ENCODE peak calls at places on chromosomes 12 and 14, in nine cellular contexts. One of them, this sample, is unnamed.

GRCh38 chr14:73829526-73830431 is 21.9 kb upstream of the PTGR2 start:
- DNase-seq in uterus: no peak
- DNase-seq in spleen: peak; percentile 38
- DNase-seq in stomach: no peak
- DNase-seq in H1: no peak
- DNase-seq in tibial nerve: no peak
- DNase-seq in ovary: no peak
- DNase-seq in suprapubic skin: no peak
- DNase-seq in IMR-90: peak; percentile 76
- DNase-seq in this sample: no peak

GRCh38 chr14:68622856-68623255 is 170.0 kb downstream of the ZFP36L1 start:
- DNase-seq in uterus: peak; percentile 53
- DNase-seq in spleen: no peak
- DNase-seq in stomach: no peak
- DNase-seq in H1: no peak
- DNase-seq in tibial nerve: no peak
- DNase-seq in ovary: no peak
- DNase-seq in suprapubic skin: peak; percentile 24
- DNase-seq in IMR-90: no peak
- DNase-seq in this sample: no peak

GRCh38 chr12:57103856-57104255 is 7.3 kb downstream of the STAT6 start:
- DNase-seq in uterus: no peak
- DNase-seq in spleen: no peak
- DNase-seq in stomach: no peak
- DNase-seq in H1: no peak
- DNase-seq in tibial nerve: no peak
- DNase-seq in ovary: no peak
- DNase-seq in suprapubic skin: no peak
- DNase-seq in IMR-90: no peak
- DNase-seq in this sample: no peak

GRCh38 chr12:91778091-91778819 is 367.4 kb downstream of the BTG1 start:
- DNase-seq in uterus: peak; percentile 27
- DNase-seq in spleen: no peak
- DNase-seq in stomach: no peak
- DNase-seq in H1: no peak
- DNase-seq in tibial nerve: no peak
- DNase-seq in ovary: no peak
- DNase-seq in suprapubic skin: no peak
- DNase-seq in IMR-90: peak; percentile 13
- DNase-seq in this sample: no peak

GRCh38 chr12:47021298-47021697 is 58.1 kb upstream of the PCED1B start:
- DNase-seq in uterus: no peak
- DNase-seq in spleen: no peak
- DNase-seq in stomach: no peak
- DNase-seq in H1: no peak
- DNase-seq in tibial nerve: no peak
- DNase-seq in ovary: no peak
- DNase-seq in suprapubic skin: no peak
- DNase-seq in IMR-90: peak; percentile 95
- DNase-seq in this sample: no peak

GRCh38 chr14:75049136-75049535 is 2.1 kb downstream of the MLH3 start:
- DNase-seq in uterus: no peak
- DNase-seq in spleen: no peak
- DNase-seq in stomach: no peak
- DNase-seq in H1: no peak
- DNase-seq in tibial nerve: no peak
- DNase-seq in ovary: no peak
- DNase-seq in suprapubic skin: no peak
- DNase-seq in IMR-90: no peak
- DNase-seq in this sample: no peak

GRCh38 chr12:9868951-9869306 is 225 bp downstream of the CLEC2B start:
- DNase-seq in uterus: no peak
- DNase-seq in spleen: no peak
- DNase-seq in stomach: no peak
- DNase-seq in H1: no peak
- DNase-seq in tibial nerve: no peak
- DNase-seq in ovary: no peak
- DNase-seq in suprapubic skin: no peak
- DNase-seq in IMR-90: no peak
- DNase-seq in this sample: no peak

GRCh38 chr12:537772-538171 is 78.0 kb downstream of the B4GALNT3 start:
- DNase-seq in uterus: no peak
- DNase-seq in spleen: no peak
- DNase-seq in stomach: peak; percentile 70
- DNase-seq in H1: no peak
- DNase-seq in tibial nerve: no peak
- DNase-seq in ovary: no peak
- DNase-seq in suprapubic skin: no peak
- DNase-seq in IMR-90: no peak
- DNase-seq in this sample: no peak

GRCh38 chr12:107484941-107485340 is 200.7 kb upstream of the PWP1 start:
- DNase-seq in uterus: no peak
- DNase-seq in spleen: no peak
- DNase-seq in stomach: no peak
- DNase-seq in H1: no peak
- DNase-seq in tibial nerve: no peak
- DNase-seq in ovary: no peak
- DNase-seq in suprapubic skin: no peak
- DNase-seq in IMR-90: no peak
- DNase-seq in this sample: no peak

GRCh38 chr14:65991124-65991523 is 495.0 kb upstream of the CCDC196 start:
- DNase-seq in uterus: no peak
- DNase-seq in spleen: no peak
- DNase-seq in stomach: no peak
- DNase-seq in H1: no peak
- DNase-seq in tibial nerve: no peak
- DNase-seq in ovary: no peak
- DNase-seq in suprapubic skin: no peak
- DNase-seq in IMR-90: no peak
- DNase-seq in this sample: no peak

GRCh38 chr12:99759467-99759866 is 111.9 kb downstream of the GARIN6 start:
- DNase-seq in uterus: no peak
- DNase-seq in spleen: no peak
- DNase-seq in stomach: no peak
- DNase-seq in H1: no peak
- DNase-seq in tibial nerve: no peak
- DNase-seq in ovary: no peak
- DNase-seq in suprapubic skin: no peak
- DNase-seq in IMR-90: no peak
- DNase-seq in this sample: no peak

GRCh38 chr12:8644345-8645248 is 18.0 kb downstream of the MFAP5 start:
- DNase-seq in uterus: no peak
- DNase-seq in spleen: no peak
- DNase-seq in stomach: no peak
- DNase-seq in H1: no peak
- DNase-seq in tibial nerve: no peak
- DNase-seq in ovary: no peak
- DNase-seq in suprapubic skin: no peak
- DNase-seq in IMR-90: no peak
- DNase-seq in this sample: no peak

GRCh38 chr14:105415481-105416428 is 3.9 kb upstream of the MTA1 start:
- DNase-seq in uterus: no peak
- DNase-seq in spleen: no peak
- DNase-seq in stomach: no peak
- DNase-seq in H1: no peak
- DNase-seq in tibial nerve: no peak
- DNase-seq in ovary: no peak
- DNase-seq in suprapubic skin: no peak
- DNase-seq in IMR-90: no peak
- DNase-seq in this sample: no peak

GRCh38 chr14:105412768-105413541 is 6.7 kb upstream of the MTA1 start:
- DNase-seq in uterus: no peak
- DNase-seq in spleen: no peak
- DNase-seq in stomach: no peak
- DNase-seq in H1: no peak
- DNase-seq in tibial nerve: no peak
- DNase-seq in ovary: no peak
- DNase-seq in suprapubic skin: no peak
- DNase-seq in IMR-90: no peak
- DNase-seq in this sample: no peak

GRCh38 chr14:105416671-105417070 is 3.0 kb upstream of the MTA1 start:
- DNase-seq in uterus: no peak
- DNase-seq in spleen: no peak
- DNase-seq in stomach: no peak
- DNase-seq in H1: no peak
- DNase-seq in tibial nerve: no peak
- DNase-seq in ovary: no peak
- DNase-seq in suprapubic skin: no peak
- DNase-seq in IMR-90: no peak
- DNase-seq in this sample: no peak

GRCh38 chr14:105413542-105413886 is 6.1 kb upstream of the MTA1 start:
- DNase-seq in uterus: no peak
- DNase-seq in spleen: no peak
- DNase-seq in stomach: no peak
- DNase-seq in H1: no peak
- DNase-seq in tibial nerve: no peak
- DNase-seq in ovary: no peak
- DNase-seq in suprapubic skin: no peak
- DNase-seq in IMR-90: no peak
- DNase-seq in this sample: no peak

GRCh38 chr14:105414456-105415371 is 4.9 kb upstream of the MTA1 start:
- DNase-seq in uterus: peak; percentile 64
- DNase-seq in spleen: peak; percentile 89
- DNase-seq in stomach: peak; percentile 69
- DNase-seq in H1: peak; percentile 85
- DNase-seq in tibial nerve: peak; percentile 60
- DNase-seq in ovary: peak; percentile 77
- DNase-seq in suprapubic skin: no peak
- DNase-seq in IMR-90: peak; percentile 52
- DNase-seq in this sample: no peak
- H3K4me3 ChIP-seq in uterus: peak overlapping the region; percentile 55
- H3K4me3 ChIP-seq in spleen: peak overlapping the region; percentile 49
- H3K4me3 ChIP-seq in stomach: peak overlapping the region; percentile 50
- H3K4me3 ChIP-seq in H1: peak overlapping the region; percentile 68
- H3K4me3 ChIP-seq in tibial nerve: peak overlapping the region; percentile 28
- H3K4me3 ChIP-seq in ovary: peak overlapping the region; percentile 42
- H3K4me3 ChIP-seq in suprapubic skin: peak overlapping the region; percentile 62
- H3K4me3 ChIP-seq in IMR-90: peak overlapping the region; percentile 61
- H3K4me3 ChIP-seq in this sample: peak overlapping the region; percentile 74

DNA sequence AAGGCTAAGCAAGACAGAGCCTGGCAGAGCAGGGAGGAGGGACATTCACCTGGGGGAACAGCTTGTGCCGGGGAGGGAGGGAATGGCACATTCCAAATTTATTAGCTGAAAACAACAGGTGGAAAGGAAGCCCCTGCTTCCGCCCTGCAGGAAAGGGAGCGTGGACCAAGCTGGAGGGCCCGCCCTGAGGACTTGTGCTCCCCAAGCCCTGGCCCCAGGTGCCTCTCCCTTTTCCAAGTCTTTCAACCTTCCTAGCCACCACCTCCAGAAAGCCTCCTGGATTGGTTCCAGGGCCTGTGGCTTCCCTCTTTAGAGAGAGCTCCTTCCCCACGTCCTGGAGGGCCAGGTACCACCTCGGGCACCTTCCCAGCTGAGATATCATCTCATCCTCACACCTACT is 2.7 kb downstream of the DEGS2 start:
- DNase-seq in uterus: no peak
- DNase-seq in spleen: no peak
- DNase-seq in stomach: no peak
- DNase-seq in H1: no peak
- DNase-seq in tibial nerve: no peak
- DNase-seq in ovary: no peak
- DNase-seq in suprapubic skin: no peak
- DNase-seq in IMR-90: no peak
- DNase-seq in this sample: no peak
- H3K27ac ChIP-seq in uterus: no peak overlapping the region
- H3K27ac ChIP-seq in spleen: no peak overlapping the region
- H3K27ac ChIP-seq in stomach: peak overlapping the region; percentile 82
- H3K27ac ChIP-seq in H1: no peak overlapping the region
- H3K27ac ChIP-seq in tibial nerve: peak overlapping the region; percentile 54
- H3K27ac ChIP-seq in ovary: no peak overlapping the region
- H3K27ac ChIP-seq in suprapubic skin: peak overlapping the region; percentile 42
- H3K27ac ChIP-seq in IMR-90: no peak overlapping the region
- H3K27ac ChIP-seq in this sample: no peak overlapping the region

GRCh38 chr12:42589465-42590323 is at the start of gene PRICKLE1:
- DNase-seq in uterus: peak; percentile 30
- DNase-seq in spleen: peak; percentile 82
- DNase-seq in stomach: peak; percentile 47
- DNase-seq in H1: peak; percentile 70
- DNase-seq in tibial nerve: no peak
- DNase-seq in ovary: peak; percentile 52
- DNase-seq in suprapubic skin: no peak
- DNase-seq in IMR-90: peak; percentile 60
- DNase-seq in this sample: no peak

GRCh38 chr12:42590324-42590934 is 883 bp upstream of the PRICKLE1 start:
- DNase-seq in uterus: peak; percentile 43
- DNase-seq in spleen: no peak
- DNase-seq in stomach: no peak
- DNase-seq in H1: peak; percentile 57
- DNase-seq in tibial nerve: no peak
- DNase-seq in ovary: peak; percentile 28
- DNase-seq in suprapubic skin: no peak
- DNase-seq in IMR-90: no peak
- DNase-seq in this sample: no peak

GRCh38 chr12:42587564-42588307 is 1.8 kb downstream of the PRICKLE1 start:
- DNase-seq in uterus: no peak
- DNase-seq in spleen: no peak
- DNase-seq in stomach: no peak
- DNase-seq in H1: no peak
- DNase-seq in tibial nerve: no peak
- DNase-seq in ovary: no peak
- DNase-seq in suprapubic skin: no peak
- DNase-seq in IMR-90: peak; percentile 16
- DNase-seq in this sample: no peak

GRCh38 chr12:42588981-42589464 is 523 bp downstream of the PRICKLE1 start:
- DNase-seq in uterus: peak; percentile 38
- DNase-seq in spleen: peak; percentile 79
- DNase-seq in stomach: no peak
- DNase-seq in H1: peak; percentile 80
- DNase-seq in tibial nerve: peak; percentile 12
- DNase-seq in ovary: peak; percentile 41
- DNase-seq in suprapubic skin: no peak
- DNase-seq in IMR-90: peak; percentile 38
- DNase-seq in this sample: no peak

GRCh38 chr12:42588308-42588836 is 1.2 kb downstream of the PRICKLE1 start:
- DNase-seq in uterus: peak; percentile 15
- DNase-seq in spleen: no peak
- DNase-seq in stomach: no peak
- DNase-seq in H1: no peak
- DNase-seq in tibial nerve: no peak
- DNase-seq in ovary: no peak
- DNase-seq in suprapubic skin: no peak
- DNase-seq in IMR-90: peak; percentile 34
- DNase-seq in this sample: no peak
- TF ChIP-seq POLR2A in uterus: no peak
- TF ChIP-seq POLR2A in spleen: no peak
- TF ChIP-seq POLR2A in stomach: no peak
- TF ChIP-seq POLR2A in H1: no peak
- TF ChIP-seq POLR2A in tibial nerve: no peak
- TF ChIP-seq POLR2A in ovary: no peak
- TF ChIP-seq POLR2A in suprapubic skin: no peak
- TF ChIP-seq POLR2A in IMR-90: no peak
- TF ChIP-seq POLR2A in this sample: no peak

GRCh38 chr12:48199784-48200198 is 3.3 kb downstream of the OR10AD1 start:
- DNase-seq in uterus: peak; percentile 81
- DNase-seq in spleen: no peak
- DNase-seq in stomach: no peak
- DNase-seq in H1: no peak
- DNase-seq in tibial nerve: no peak
- DNase-seq in ovary: peak; percentile 39
- DNase-seq in suprapubic skin: no peak
- DNase-seq in IMR-90: peak; percentile 68
- DNase-seq in this sample: no peak
- H3K4me3 ChIP-seq in uterus: no peak overlapping the region
- H3K4me3 ChIP-seq in spleen: peak overlapping the region; percentile 0
- H3K4me3 ChIP-seq in stomach: no peak overlapping the region
- H3K4me3 ChIP-seq in H1: no peak overlapping the region
- H3K4me3 ChIP-seq in tibial nerve: no peak overlapping the region
- H3K4me3 ChIP-seq in ovary: no peak overlapping the region
- H3K4me3 ChIP-seq in suprapubic skin: no peak overlapping the region
- H3K4me3 ChIP-seq in IMR-90: no peak overlapping the region
- H3K4me3 ChIP-seq in this sample: peak overlapping the region; percentile 85

This sample was measured in esophagus squamous epithelium.